ENCODE peak calls at places on chromosomes 4 and X, in ten cellular contexts. L, V, Q, X, G, K, N, C, J and P are unnamed samples.

GRCh38 chr4:186981161-186981560 is 257.5 kb upstream of the FAT1 start:
- DNase-seq in K (peak), J (no peak), C (no peak), Q (no peak), X (no peak), N (peak), V (no peak), G (peak), L (no peak), P (no peak)

GRCh38 chr4:112031712-112032328 is 113.4 kb upstream of the FAM241A start:
- DNase-seq in J (peak), Q (peak), L (peak), G (peak), V (peak), X (no peak), K (peak), C (peak), N (peak), P (peak)

GRCh38 chr4:8392591-8393190 is 47.8 kb downstream of the ACOX3 start:
- DNase-seq in J (no peak), Q (no peak), C (peak), V (no peak), L (no peak), N (peak), X (no peak), K (no peak), G (peak), P (no peak)

GRCh38 chr4:59086410-59086809 is 1976.2 kb upstream of the IGFBP7 start:
- DNase-seq in V (no peak), L (no peak), C (no peak), K (no peak), G (no peak), Q (no peak), X (no peak), N (no peak), J (no peak), P (no peak)

GRCh38 chr4:165384608-165385007 is 5.8 kb downstream of the CPE start:
- DNase-seq in V (no peak), N (peak), C (no peak), L (no peak), G (peak), X (no peak), J (no peak), Q (no peak), K (peak), P (no peak)

GRCh38 chr4:150248181-150248580 is 169.9 kb downstream of the DCLK2 start:
- DNase-seq in V (no peak), N (no peak), K (no peak), X (no peak), J (no peak), G (no peak), Q (no peak), C (no peak), L (no peak), P (no peak)

GRCh38 chrX:13965531-13965930 is 64.2 kb downstream of the GEMIN8 start:
- DNase-seq in V (no peak), L (no peak), G (no peak), Q (no peak), C (no peak), N (no peak), K (no peak), X (no peak), J (no peak), P (no peak)

GRCh38 chr4:94349193-94349592 is 6.6 kb upstream of the HPGDS start:
- DNase-seq in C (peak), K (no peak), X (no peak), Q (no peak), G (peak), V (no peak), N (peak), L (no peak), J (no peak), P (no peak)

GRCh38 chr4:61333490-61333889 is 133.4 kb downstream of the ADGRL3 start:
- DNase-seq in Q (no peak), L (no peak), G (no peak), V (no peak), N (no peak), X (no peak), J (no peak), K (no peak), C (no peak), P (no peak)

GRCh38 chrX:23797371-23798128 is 14.6 kb downstream of the SAT1 start:
- DNase-seq in Q (no peak), C (no peak), X (no peak), N (no peak), G (no peak), K (no peak), V (no peak), J (no peak), L (no peak), P (peak)

GRCh38 chr4:177302371-177303100 is 7.1 kb upstream of the NEIL3 start:
- DNase-seq in J (no peak), L (no peak), Q (no peak), V (no peak), N (peak), X (no peak), G (peak), C (peak), K (peak), P (no peak)

GRCh38 chrX:107773906-107774435 is 1.6 kb downstream of the TSC22D3 start:
- DNase-seq in K (no peak), N (no peak), J (no peak), L (no peak), V (no peak), G (no peak), Q (peak), X (no peak), C (no peak), P (no peak)

GRCh38 chr4:1359161-1359535 is 12.1 kb downstream of the UVSSA start:
- DNase-seq in Q (no peak), L (no peak), V (no peak), X (no peak), N (no peak), C (no peak), J (no peak), K (peak), G (no peak), P (no peak)

GRCh38 chrX:148804579-148804978 is 304.2 kb downstream of the AFF2 start:
- DNase-seq in N (peak), Q (no peak), L (no peak), G (no peak), J (no peak), C (no peak), X (no peak), K (peak), V (no peak), P (no peak)

GRCh38 chr4:107665001-107665400 is 55.0 kb downstream of the PAPSS1 start:
- DNase-seq in L (no peak), N (peak), G (no peak), J (no peak), K (peak), V (no peak), C (no peak), Q (no peak), X (no peak), P (no peak)

GRCh38 chrX:11010476-11010875 is 100.7 kb upstream of the HCCS start:
- DNase-seq in K (no peak), C (no peak), G (peak), X (no peak), N (peak), Q (no peak), J (no peak), V (no peak), L (no peak), P (peak)

GRCh38 chr4:66956426-66956825 is 588.9 kb downstream of the CENPC start:
- DNase-seq in J (no peak), Q (no peak), G (no peak), K (no peak), V (no peak), L (no peak), C (no peak), N (no peak), X (no peak), P (no peak)

GRCh38 chrX:118350715-118351114 is 4.8 kb downstream of the WDR44 start:
- DNase-seq in V (no peak), J (peak), L (no peak), G (no peak), N (no peak), K (no peak), Q (no peak), C (no peak), X (no peak), P (no peak)

GRCh38 chrX:95145848-95146540 is 1472.0 kb downstream of the FAM133A start:
- DNase-seq in J (no peak), N (no peak), G (no peak), X (no peak), C (no peak), L (no peak), K (no peak), V (no peak), Q (no peak), P (peak)
- TF ChIP-seq CTCF in J (no peak), N (no peak), G (no peak), X (no peak), C (no peak), L (no peak), K (no peak), V (no peak), Q (no peak), P (peak)

GRCh38 chr4:135418353-135418752 is 1216.8 kb upstream of the PABPC4L start:
- DNase-seq in K (no peak), C (peak), G (no peak), J (peak), V (peak), Q (no peak), X (no peak), L (peak), N (peak), P (no peak)
- TF ChIP-seq CTCF in K (no peak), C (peak), G (peak), J (peak), V (peak), Q (no peak), X (no peak), L (peak), N (peak), P (peak)

GRCh38 chrX:144896323-144896722 is 351.0 kb upstream of the SPANXN1 start:
- DNase-seq in L (no peak), X (no peak), G (peak), N (peak), Q (no peak), C (peak), V (no peak), K (no peak), J (no peak), P (peak)
- TF ChIP-seq CTCF in L (peak), X (no peak), G (peak), N (peak), Q (peak), C (peak), V (no peak), K (peak), J (no peak), P (peak)

DNA sequence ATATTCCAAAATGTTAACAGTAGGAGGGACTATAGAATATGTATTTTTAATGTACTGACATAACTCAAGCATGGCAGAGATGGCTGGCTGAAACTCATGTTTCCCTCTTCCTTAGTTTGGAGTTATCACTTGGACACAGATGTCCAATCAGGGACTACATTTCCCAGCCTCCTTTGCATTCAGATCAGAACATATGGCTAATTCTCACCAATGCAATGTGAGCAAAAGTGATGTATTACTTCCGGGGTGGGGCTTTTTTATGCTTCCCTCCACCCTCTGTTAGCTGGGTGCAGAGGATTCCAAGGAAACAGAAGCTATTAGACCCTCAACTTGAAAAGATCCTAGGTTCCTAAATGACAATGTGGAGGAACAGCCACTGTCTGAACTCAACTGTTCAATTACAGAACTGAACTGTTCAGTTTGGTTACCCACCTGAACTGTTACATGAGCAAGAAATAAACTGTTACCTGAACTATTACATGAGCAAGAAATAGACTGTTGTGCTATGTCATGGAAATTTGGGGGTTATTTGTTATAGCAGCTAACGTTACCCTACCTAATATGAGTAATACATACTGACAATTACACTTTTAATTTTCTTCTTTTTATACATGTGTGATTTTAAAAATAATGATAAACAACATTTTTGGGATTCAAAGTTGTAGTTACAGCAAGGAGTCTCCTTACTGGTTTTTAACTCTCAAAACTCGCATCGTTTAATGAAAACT is 29.6 kb upstream of the ERVMER34-1 start:
- DNase-seq in X (no peak), V (peak), G (peak), C (no peak), Q (no peak), L (no peak), K (no peak), J (no peak), N (peak), P (no peak)
- TF ChIP-seq CTCF in X (no peak), V (no peak), G (no peak), C (no peak), Q (no peak), L (no peak), K (no peak), J (no peak), N (no peak), P (no peak)

GRCh38 chrX:1754077-1754476 is 139.2 kb downstream of the ASMT start:
- DNase-seq in K (peak), L (no peak), C (no peak), N (peak), Q (no peak), V (no peak), X (no peak), J (no peak), G (no peak), P (no peak)

GRCh38 chrX:1750267-1750666 is 135.4 kb downstream of the ASMT start:
- DNase-seq in Q (no peak), J (no peak), L (no peak), C (no peak), G (no peak), V (no peak), N (no peak), X (no peak), K (no peak), P (no peak)

GRCh38 chrX:1748408-1748807 is 133.5 kb downstream of the ASMT start:
- DNase-seq in N (no peak), J (no peak), K (no peak), Q (no peak), L (no peak), V (no peak), G (no peak), C (no peak), X (no peak), P (no peak)

GRCh38 chrX:1751781-1752180 is 136.9 kb downstream of the ASMT start:
- DNase-seq in J (no peak), Q (no peak), V (no peak), X (no peak), N (no peak), G (no peak), C (no peak), K (no peak), L (no peak), P (no peak)

GRCh38 chrX:1749499-1749898 is 134.6 kb downstream of the ASMT start:
- DNase-seq in L (peak), Q (no peak), G (no peak), N (no peak), K (no peak), X (no peak), J (no peak), V (no peak), C (no peak), P (no peak)
- TF ChIP-seq CTCF in L (peak), Q (no peak), G (no peak), N (no peak), K (no peak), X (no peak), J (no peak), V (no peak), C (no peak), P (no peak)

GRCh38 chrX:26649534-26649933 is 433.6 kb downstream of the MAGEB5 start:
- DNase-seq in G (peak), J (peak), N (peak), X (no peak), K (no peak), L (no peak), V (peak), C (peak), Q (no peak), P (peak)

GRCh38 chrX:26653050-26653449 is 437.1 kb downstream of the MAGEB5 start:
- DNase-seq in G (peak), L (no peak), N (peak), V (no peak), X (no peak), J (no peak), Q (no peak), K (no peak), C (no peak), P (no peak)

DNA sequence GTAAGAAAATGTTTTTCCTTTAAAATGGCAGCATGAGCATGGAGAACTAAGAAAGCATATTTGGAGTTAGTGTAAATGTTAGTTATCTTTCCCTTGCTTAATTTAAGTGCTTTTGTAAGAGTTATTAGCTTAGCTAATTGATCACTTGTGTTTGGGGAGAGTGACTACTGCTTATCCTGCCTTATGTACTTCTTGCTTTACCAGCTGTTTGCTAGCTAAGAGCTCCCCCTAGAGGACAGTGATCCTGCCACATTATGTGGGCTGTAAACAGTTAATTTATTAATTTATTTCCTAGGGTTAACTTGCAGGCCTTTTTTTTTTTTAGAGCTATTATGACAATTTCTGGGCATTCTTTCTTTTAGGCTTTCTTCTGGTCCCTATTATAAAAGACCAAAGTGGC is 435.8 kb downstream of the MAGEB5 start:
- DNase-seq in K (no peak), X (no peak), C (no peak), G (no peak), L (no peak), N (peak), V (peak), J (peak), Q (no peak), P (no peak)
- TF ChIP-seq CTCF in K (no peak), X (no peak), C (peak), G (peak), L (peak), N (peak), V (peak), J (peak), Q (no peak), P (peak)

GRCh38 chr4:71773004-71773403 is 10.9 kb downstream of the GC start:
- DNase-seq in N (no peak), L (no peak), C (no peak), J (no peak), G (no peak), X (no peak), K (no peak), V (no peak), Q (no peak), P (no peak)

GRCh38 chr4:71772592-71772991 is 11.3 kb downstream of the GC start:
- DNase-seq in J (no peak), V (no peak), G (no peak), K (no peak), X (no peak), N (no peak), C (no peak), Q (no peak), L (no peak), P (no peak)

GRCh38 chr4:71768123-71768522 is 15.8 kb downstream of the GC start:
- DNase-seq in G (no peak), J (no peak), N (no peak), K (no peak), Q (no peak), X (no peak), C (no peak), L (no peak), V (no peak), P (no peak)

GRCh38 chr4:71771613-71772012 is 12.3 kb downstream of the GC start:
- DNase-seq in J (no peak), V (no peak), N (no peak), C (no peak), X (no peak), G (no peak), Q (no peak), L (no peak), K (no peak), P (no peak)

GRCh38 chr4:71769434-71769833 is 14.4 kb downstream of the GC start:
- DNase-seq in J (no peak), N (no peak), C (no peak), L (no peak), Q (no peak), V (no peak), G (no peak), K (no peak), X (no peak), P (no peak)
- TF ChIP-seq CTCF in J (no peak), N (no peak), C (no peak), L (no peak), Q (no peak), V (no peak), G (no peak), K (no peak), X (no peak), P (no peak)